ENCODE peak calls at places on chromosomes 13 and 19, in nine cellular contexts. One of them, this sample, is unnamed.

GRCh38 chr19:12834418-12834943 is at the start of gene RTBDN:
- DNase-seq in A549: no peak
- DNase-seq in HCT116: no peak
- DNase-seq in HL-60: no peak
- DNase-seq in K562: peak; percentile 72
- DNase-seq in GM12878: no peak
- DNase-seq in HepG2: no peak
- DNase-seq in Panc1: no peak
- DNase-seq in GM23338: peak; percentile 71
- DNase-seq in this sample: no peak

GRCh38 chr19:38229585-38230073 is 5.6 kb upstream of the DPF1 start:
- DNase-seq in HL-60: no peak
- DNase-seq in HCT116: peak; percentile 85
- DNase-seq in HepG2: peak; percentile 68
- DNase-seq in A549: peak; percentile 93
- DNase-seq in GM12878: no peak
- DNase-seq in Panc1: no peak
- DNase-seq in K562: peak; percentile 94
- DNase-seq in GM23338: peak; percentile 79
- DNase-seq in this sample: peak; percentile 97

GRCh38 chr13:40247845-40248244 is 418.6 kb downstream of the FOXO1 start:
- DNase-seq in GM23338: no peak
- DNase-seq in K562: no peak
- DNase-seq in HepG2: no peak
- DNase-seq in A549: no peak
- DNase-seq in Panc1: no peak
- DNase-seq in HL-60: no peak
- DNase-seq in HCT116: no peak
- DNase-seq in GM12878: no peak
- DNase-seq in this sample: no peak

GRCh38 chr19:58584498-58585441 is 11.6 kb upstream of the MZF1 start:
- DNase-seq in HepG2: no peak
- DNase-seq in HL-60: no peak
- DNase-seq in GM12878: no peak
- DNase-seq in GM23338: no peak
- DNase-seq in A549: no peak
- DNase-seq in Panc1: no peak
- DNase-seq in HCT116: no peak
- DNase-seq in K562: peak; percentile 90
- DNase-seq in this sample: no peak

GRCh38 chr13:72726721-72727416 is 560 bp downstream of the MZT1 start:
- DNase-seq in GM23338: peak; percentile 75
- DNase-seq in K562: peak; percentile 72
- DNase-seq in Panc1: no peak
- DNase-seq in HL-60: peak; percentile 47
- DNase-seq in GM12878: no peak
- DNase-seq in HCT116: peak; percentile 2
- DNase-seq in A549: peak; percentile 7
- DNase-seq in HepG2: peak; percentile 36
- DNase-seq in this sample: peak; percentile 77

GRCh38 chr19:18756896-18757295 is 34.2 kb downstream of the COMP start:
- DNase-seq in Panc1: no peak
- DNase-seq in A549: no peak
- DNase-seq in HL-60: no peak
- DNase-seq in HCT116: no peak
- DNase-seq in K562: no peak
- DNase-seq in GM12878: no peak
- DNase-seq in HepG2: no peak
- DNase-seq in GM23338: no peak
- DNase-seq in this sample: peak; percentile 73

GRCh38 chr13:31050486-31051400 is 111.0 kb downstream of the HSPH1 start:
- DNase-seq in GM12878: no peak
- DNase-seq in A549: no peak
- DNase-seq in K562: no peak
- DNase-seq in HCT116: no peak
- DNase-seq in Panc1: no peak
- DNase-seq in HL-60: no peak
- DNase-seq in HepG2: no peak
- DNase-seq in GM23338: no peak
- DNase-seq in this sample: peak; percentile 38

GRCh38 chr19:690203-690602 is 5.0 kb downstream of the PRSS57 start:
- DNase-seq in GM12878: no peak
- DNase-seq in Panc1: no peak
- DNase-seq in HL-60: no peak
- DNase-seq in HepG2: no peak
- DNase-seq in HCT116: no peak
- DNase-seq in A549: no peak
- DNase-seq in K562: no peak
- DNase-seq in GM23338: no peak
- DNase-seq in this sample: no peak

GRCh38 chr13:97256343-97256783 is 34.2 kb downstream of the MBNL2 start:
- DNase-seq in HL-60: no peak
- DNase-seq in HepG2: peak; percentile 85
- DNase-seq in K562: peak; percentile 75
- DNase-seq in HCT116: peak; percentile 98
- DNase-seq in A549: peak; percentile 64
- DNase-seq in GM12878: no peak
- DNase-seq in GM23338: no peak
- DNase-seq in Panc1: no peak
- DNase-seq in this sample: no peak

GRCh38 chr19:38617283-38617763 is 430 bp downstream of the MAP4K1 start:
- DNase-seq in A549: no peak
- DNase-seq in GM12878: peak; percentile 9
- DNase-seq in K562: no peak
- DNase-seq in HCT116: no peak
- DNase-seq in Panc1: no peak
- DNase-seq in HL-60: no peak
- DNase-seq in GM23338: no peak
- DNase-seq in HepG2: no peak
- DNase-seq in this sample: no peak

DNA sequence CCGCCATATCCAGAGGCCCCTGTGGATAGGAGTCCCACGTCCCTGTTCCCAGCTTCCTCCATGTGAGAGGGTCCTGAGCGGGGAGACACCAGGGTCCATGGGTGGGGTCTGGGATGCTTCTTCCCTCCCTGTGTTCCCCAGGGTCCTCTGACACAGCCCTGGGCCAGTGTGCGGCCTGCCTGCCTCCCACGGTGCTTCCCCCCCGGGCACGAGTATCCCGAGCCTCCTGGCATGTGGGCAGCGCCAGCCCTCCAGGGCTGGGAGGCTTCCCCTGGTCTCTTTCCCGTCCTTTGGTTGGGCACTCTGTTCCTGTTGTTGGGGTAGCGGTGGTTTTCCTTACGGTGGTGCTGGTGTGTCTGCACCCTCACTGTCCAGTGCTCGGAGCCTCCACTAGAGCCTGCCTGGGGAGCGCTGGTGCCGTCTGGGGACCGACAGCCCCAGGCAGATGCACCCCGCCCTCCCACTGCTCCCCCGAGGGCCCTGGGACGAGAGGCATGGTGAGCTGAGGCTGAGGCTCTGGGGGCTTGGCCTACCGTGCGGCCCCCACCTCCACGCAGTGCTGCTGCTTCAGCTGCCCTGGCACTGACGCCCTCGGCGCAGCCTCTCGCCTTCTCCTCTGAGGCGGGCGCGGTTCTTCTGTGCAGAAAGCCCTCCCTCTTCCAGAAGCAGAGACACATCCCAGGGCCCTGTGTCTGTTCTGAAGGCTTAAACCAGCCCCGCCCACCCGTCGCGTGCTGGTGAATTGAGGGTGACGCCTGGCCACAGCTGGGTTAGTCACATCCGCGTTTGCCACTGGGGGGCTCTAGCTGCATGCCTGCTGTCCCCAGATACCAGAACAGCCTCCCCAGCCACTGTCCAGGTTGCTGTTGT is 27.9 kb downstream of the PLEKHJ1 start:
- DNase-seq in K562: peak; percentile 74
- DNase-seq in HCT116: no peak
- DNase-seq in A549: no peak
- DNase-seq in GM12878: no peak
- DNase-seq in GM23338: peak; percentile 75
- DNase-seq in HL-60: no peak
- DNase-seq in HepG2: no peak
- DNase-seq in Panc1: no peak
- DNase-seq in this sample: no peak
- TF ChIP-seq REST in K562: no peak
- TF ChIP-seq REST in HCT116: no peak
- TF ChIP-seq REST in A549: no peak
- TF ChIP-seq REST in GM12878: no peak
- TF ChIP-seq REST in GM23338: no peak
- TF ChIP-seq REST in HL-60: no peak
- TF ChIP-seq REST in HepG2: no peak
- TF ChIP-seq REST in Panc1: no peak
- TF ChIP-seq REST in this sample: no peak

GRCh38 chr13:49436890-49437289 is 7.0 kb downstream of the CAB39L start:
- DNase-seq in Panc1: no peak
- DNase-seq in A549: no peak
- DNase-seq in K562: no peak
- DNase-seq in HCT116: no peak
- DNase-seq in HL-60: no peak
- DNase-seq in HepG2: no peak
- DNase-seq in GM12878: no peak
- DNase-seq in GM23338: no peak
- DNase-seq in this sample: no peak
- TF ChIP-seq REST in Panc1: no peak
- TF ChIP-seq REST in A549: no peak
- TF ChIP-seq REST in K562: no peak
- TF ChIP-seq REST in HCT116: no peak
- TF ChIP-seq REST in HL-60: no peak
- TF ChIP-seq REST in HepG2: no peak
- TF ChIP-seq REST in GM12878: no peak
- TF ChIP-seq REST in GM23338: no peak
- TF ChIP-seq REST in this sample: no peak

GRCh38 chr13:98372886-98373285 is 195.8 kb upstream of the RNF113B start:
- DNase-seq in HepG2: no peak
- DNase-seq in GM23338: peak; percentile 58
- DNase-seq in HCT116: no peak
- DNase-seq in HL-60: no peak
- DNase-seq in Panc1: no peak
- DNase-seq in K562: no peak
- DNase-seq in GM12878: no peak
- DNase-seq in A549: no peak
- DNase-seq in this sample: no peak
- TF ChIP-seq REST in HepG2: no peak
- TF ChIP-seq REST in GM23338: no peak
- TF ChIP-seq REST in HCT116: no peak
- TF ChIP-seq REST in HL-60: no peak
- TF ChIP-seq REST in Panc1: no peak
- TF ChIP-seq REST in K562: no peak
- TF ChIP-seq REST in GM12878: no peak
- TF ChIP-seq REST in A549: no peak
- TF ChIP-seq REST in this sample: no peak

GRCh38 chr13:44323754-44324153 is 49.9 kb upstream of the SERP2 start:
- DNase-seq in HepG2: no peak
- DNase-seq in Panc1: no peak
- DNase-seq in GM23338: no peak
- DNase-seq in K562: no peak
- DNase-seq in HL-60: no peak
- DNase-seq in A549: no peak
- DNase-seq in HCT116: no peak
- DNase-seq in GM12878: no peak
- DNase-seq in this sample: no peak
- TF ChIP-seq REST in HepG2: no peak
- TF ChIP-seq REST in Panc1: no peak
- TF ChIP-seq REST in GM23338: no peak
- TF ChIP-seq REST in K562: no peak
- TF ChIP-seq REST in HL-60: no peak
- TF ChIP-seq REST in A549: no peak
- TF ChIP-seq REST in HCT116: no peak
- TF ChIP-seq REST in GM12878: no peak
- TF ChIP-seq REST in this sample: no peak

DNA sequence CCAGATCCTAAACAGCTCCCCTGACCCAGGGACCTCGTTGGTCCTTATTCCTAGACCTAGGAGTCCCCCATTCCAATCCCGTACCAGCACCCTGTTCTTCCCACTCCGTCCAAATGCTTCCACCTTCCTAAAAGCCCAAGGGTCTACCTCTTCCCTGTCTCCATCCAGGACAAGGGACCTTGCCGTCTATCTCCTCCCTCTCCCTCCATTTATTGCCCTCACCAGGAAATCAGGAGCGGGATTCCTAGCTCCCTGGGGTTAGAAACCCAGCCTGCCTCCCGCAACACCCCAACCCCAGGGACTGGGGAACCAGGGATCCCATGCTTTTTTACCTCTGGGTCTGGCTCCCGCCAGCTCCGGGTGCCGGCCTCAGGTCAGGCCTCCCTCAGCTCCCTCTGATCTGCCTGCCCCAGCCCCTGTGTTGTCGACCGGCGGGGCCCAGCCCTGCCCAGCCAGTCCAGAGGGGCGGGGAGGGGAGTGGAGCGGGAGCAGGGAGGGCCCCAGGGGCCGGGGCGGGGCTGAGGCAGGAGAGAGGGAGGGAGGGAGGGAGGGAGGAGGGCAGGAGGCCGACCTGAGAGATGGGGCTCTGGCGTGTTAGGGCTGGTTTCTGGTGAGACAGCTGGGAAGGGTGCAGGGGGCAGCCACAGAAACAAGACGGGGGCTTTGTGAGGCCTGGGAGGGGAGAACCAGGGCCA is at the start of gene B3GNT8:
- DNase-seq in GM12878: no peak
- DNase-seq in A549: no peak
- DNase-seq in HepG2: peak; percentile 59
- DNase-seq in HL-60: peak; percentile 89
- DNase-seq in HCT116: no peak
- DNase-seq in Panc1: no peak
- DNase-seq in K562: peak; percentile 92
- DNase-seq in GM23338: peak; percentile 92
- DNase-seq in this sample: peak; percentile 71
- TF ChIP-seq REST in GM12878: no peak
- TF ChIP-seq REST in A549: no peak
- TF ChIP-seq REST in HepG2: no peak
- TF ChIP-seq REST in HL-60: no peak
- TF ChIP-seq REST in HCT116: no peak
- TF ChIP-seq REST in Panc1: no peak
- TF ChIP-seq REST in K562: no peak
- TF ChIP-seq REST in GM23338: no peak
- TF ChIP-seq REST in this sample: no peak

GRCh38 chr19:52567921-52568320 is 2.2 kb upstream of the ZNF701 start:
- DNase-seq in HL-60: no peak
- DNase-seq in Panc1: no peak
- DNase-seq in HepG2: no peak
- DNase-seq in K562: no peak
- DNase-seq in A549: no peak
- DNase-seq in HCT116: no peak
- DNase-seq in GM23338: no peak
- DNase-seq in GM12878: no peak
- DNase-seq in this sample: no peak
- TF ChIP-seq REST in HL-60: no peak
- TF ChIP-seq REST in Panc1: no peak
- TF ChIP-seq REST in HepG2: no peak
- TF ChIP-seq REST in K562: no peak
- TF ChIP-seq REST in A549: no peak
- TF ChIP-seq REST in HCT116: no peak
- TF ChIP-seq REST in GM23338: no peak
- TF ChIP-seq REST in GM12878: no peak
- TF ChIP-seq REST in this sample: no peak

GRCh38 chr19:42295831-42296525 is 6.0 kb upstream of the PRR19 start:
- DNase-seq in Panc1: no peak
- DNase-seq in A549: peak; percentile 93
- DNase-seq in K562: peak; percentile 86
- DNase-seq in GM12878: peak; percentile 41
- DNase-seq in HCT116: peak; percentile 61
- DNase-seq in HepG2: peak; percentile 74
- DNase-seq in GM23338: peak; percentile 91
- DNase-seq in HL-60: no peak
- DNase-seq in this sample: peak; percentile 88
- TF ChIP-seq REST in Panc1: peak; percentile 27
- TF ChIP-seq REST in A549: no peak
- TF ChIP-seq REST in K562: peak; percentile 9
- TF ChIP-seq REST in GM12878: no peak
- TF ChIP-seq REST in HCT116: no peak
- TF ChIP-seq REST in HepG2: no peak
- TF ChIP-seq REST in GM23338: no peak
- TF ChIP-seq REST in HL-60: no peak
- TF ChIP-seq REST in this sample: no peak

GRCh38 chr13:105050696-105051095 is 1484.8 kb downstream of the EFNB2 start:
- DNase-seq in HCT116: no peak
- DNase-seq in HepG2: no peak
- DNase-seq in A549: no peak
- DNase-seq in GM12878: no peak
- DNase-seq in Panc1: no peak
- DNase-seq in GM23338: no peak
- DNase-seq in HL-60: no peak
- DNase-seq in K562: no peak
- DNase-seq in this sample: no peak
- TF ChIP-seq REST in HCT116: no peak
- TF ChIP-seq REST in HepG2: no peak
- TF ChIP-seq REST in A549: no peak
- TF ChIP-seq REST in GM12878: no peak
- TF ChIP-seq REST in Panc1: no peak
- TF ChIP-seq REST in GM23338: no peak
- TF ChIP-seq REST in HL-60: no peak
- TF ChIP-seq REST in K562: no peak
- TF ChIP-seq REST in this sample: no peak